ENCODE peak calls at places on chromosomes 4 and X, in ten cellular contexts. F, O, R, K, Q, B, J, Z, I and X are unnamed samples.

GRCh38 chr4:159401791-159402380 is 299.0 kb downstream of the RAPGEF2 start:
- DNase-seq in F (no peak), O (no peak), R (peak), K (no peak), Q (no peak), B (no peak), J (no peak), Z (peak), I (no peak), X (no peak)

GRCh38 chrX:42085836-42086235 is 162.5 kb upstream of the CASK start:
- DNase-seq in F (no peak), O (no peak), R (peak), K (no peak), Q (no peak), B (no peak), J (no peak), Z (peak), I (no peak), X (no peak)

GRCh38 chrX:31128849-31129248 is 57.0 kb upstream of the FTHL17 start:
- DNase-seq in F (no peak), O (no peak), R (no peak), K (no peak), Q (no peak), B (no peak), J (no peak), Z (no peak), I (no peak), X (no peak)

GRCh38 chr4:24511371-24512063 is 72.8 kb downstream of the DHX15 start:
- DNase-seq in F (no peak), O (no peak), R (no peak), K (no peak), Q (no peak), B (no peak), J (no peak), Z (no peak), I (no peak), X (no peak)

GRCh38 chrX:140586951-140587350 is 82.1 kb upstream of the SOX3 start:
- DNase-seq in F (no peak), O (no peak), R (no peak), K (no peak), Q (no peak), B (no peak), J (no peak), Z (no peak), I (no peak), X (no peak)

GRCh38 chr4:188138227-188138626 is 1.0 kb upstream of the TRIML1 start:
- DNase-seq in F (no peak), O (no peak), R (no peak), K (no peak), Q (no peak), B (no peak), J (no peak), Z (no peak), I (no peak), X (no peak)

GRCh38 chr4:47562297-47562696 is 77.2 kb downstream of the ATP10D start:
- DNase-seq in F (no peak), O (no peak), R (no peak), K (no peak), Q (no peak), B (no peak), J (no peak), Z (no peak), I (no peak), X (no peak)

GRCh38 chr4:56907489-56908205 is at the start of gene REST:
- DNase-seq in F (peak), O (peak), R (peak), K (peak), Q (peak), B (peak), J (peak), Z (peak), I (peak), X (peak)

GRCh38 chr4:138188406-138189084 is 53.6 kb downstream of the SLC7A11 start:
- DNase-seq in F (no peak), O (no peak), R (peak), K (no peak), Q (no peak), B (no peak), J (no peak), Z (peak), I (no peak), X (no peak)

GRCh38 chrX:14095702-14096101 is 66.0 kb upstream of the GEMIN8 start:
- DNase-seq in F (peak), O (no peak), R (peak), K (no peak), Q (peak), B (peak), J (no peak), Z (peak), I (no peak), X (peak)

GRCh38 chrX:23616361-23616760 is 50.9 kb upstream of the PRDX4 start:
- DNase-seq in F (peak), O (no peak), R (peak), K (no peak), Q (no peak), B (peak), J (no peak), Z (peak), I (peak), X (no peak)

GRCh38 chrX:46465203-46465602 is 80.0 kb downstream of the ZNF674 start:
- DNase-seq in F (no peak), O (no peak), R (no peak), K (no peak), Q (no peak), B (no peak), J (no peak), Z (no peak), I (no peak), X (no peak)

GRCh38 chr4:77009511-77010120 is 60.1 kb downstream of the SEPTIN11 start:
- DNase-seq in F (no peak), O (no peak), R (no peak), K (no peak), Q (no peak), B (no peak), J (no peak), Z (no peak), I (no peak), X (no peak)

GRCh38 chr4:154602404-154603020 is 9.9 kb downstream of the FGG start:
- DNase-seq in F (no peak), O (no peak), R (peak), K (no peak), Q (no peak), B (no peak), J (no peak), Z (peak), I (no peak), X (no peak)

GRCh38 chrX:119990995-119991787 is 47.6 kb upstream of the NKAP start:
- DNase-seq in F (no peak), O (no peak), R (no peak), K (no peak), Q (no peak), B (no peak), J (peak), Z (no peak), I (no peak), X (peak)

GRCh38 chr4:112604590-112604989 is 32.1 kb downstream of the ZGRF1 start:
- DNase-seq in F (peak), O (no peak), R (peak), K (no peak), Q (peak), B (peak), J (no peak), Z (peak), I (peak), X (peak)

GRCh38 chrX:121307441-121307840 is 260.0 kb downstream of the GLUD2 start:
- DNase-seq in F (peak), O (no peak), R (peak), K (no peak), Q (no peak), B (no peak), J (no peak), Z (no peak), I (no peak), X (peak)

GRCh38 chr4:80529021-80529420 is 193.5 kb downstream of the CFAP299 start:
- DNase-seq in F (no peak), O (no peak), R (peak), K (no peak), Q (no peak), B (no peak), J (no peak), Z (no peak), I (no peak), X (no peak)

GRCh38 chrX:51148848-51149247 is 183.8 kb upstream of the NUDT10 start:
- DNase-seq in F (no peak), O (no peak), R (peak), K (no peak), Q (peak), B (peak), J (no peak), Z (no peak), I (no peak), X (no peak)

GRCh38 chrX:105706041-105706440 is 116.3 kb upstream of the NRK start:
- DNase-seq in F (no peak), O (no peak), R (peak), K (no peak), Q (no peak), B (no peak), J (no peak), Z (no peak), I (no peak), X (no peak)

GRCh38 chr4:149409186-149410056 is 406.2 kb downstream of the IQCM start:
- DNase-seq in F (no peak), O (no peak), R (peak), K (no peak), Q (no peak), B (no peak), J (no peak), Z (peak), I (peak), X (no peak)

GRCh38 chr4:77201857-77202256 is 44.9 kb downstream of the CCNG2 start:
- DNase-seq in F (no peak), O (no peak), R (peak), K (no peak), Q (no peak), B (no peak), J (no peak), Z (peak), I (no peak), X (no peak)

GRCh38 chr4:91997045-91997444 is 306.7 kb upstream of the GRID2 start:
- DNase-seq in F (no peak), O (no peak), R (peak), K (no peak), Q (no peak), B (no peak), J (no peak), Z (no peak), I (no peak), X (no peak)

GRCh38 chr4:4182835-4183568 is 43.7 kb downstream of the OTOP1 start:
- DNase-seq in F (peak), O (no peak), R (peak), K (no peak), Q (peak), B (peak), J (no peak), Z (peak), I (peak), X (peak)

GRCh38 chrX:149495573-149496071 is 9.5 kb downstream of the IDS start:
- DNase-seq in F (no peak), O (peak), R (peak), K (peak), Q (no peak), B (no peak), J (no peak), Z (peak), I (peak), X (no peak)

GRCh38 chr4:2843909-2844584 is 403 bp downstream of the ADD1 start:
- DNase-seq in F (peak), O (peak), R (peak), K (no peak), Q (peak), B (peak), J (peak), Z (peak), I (no peak), X (peak)
- TF ChIP-seq CTCF in F (no peak), O (no peak), R (no peak), K (no peak), Q (no peak), B (no peak), J (no peak), Z (no peak), I (no peak), X (no peak)

DNA sequence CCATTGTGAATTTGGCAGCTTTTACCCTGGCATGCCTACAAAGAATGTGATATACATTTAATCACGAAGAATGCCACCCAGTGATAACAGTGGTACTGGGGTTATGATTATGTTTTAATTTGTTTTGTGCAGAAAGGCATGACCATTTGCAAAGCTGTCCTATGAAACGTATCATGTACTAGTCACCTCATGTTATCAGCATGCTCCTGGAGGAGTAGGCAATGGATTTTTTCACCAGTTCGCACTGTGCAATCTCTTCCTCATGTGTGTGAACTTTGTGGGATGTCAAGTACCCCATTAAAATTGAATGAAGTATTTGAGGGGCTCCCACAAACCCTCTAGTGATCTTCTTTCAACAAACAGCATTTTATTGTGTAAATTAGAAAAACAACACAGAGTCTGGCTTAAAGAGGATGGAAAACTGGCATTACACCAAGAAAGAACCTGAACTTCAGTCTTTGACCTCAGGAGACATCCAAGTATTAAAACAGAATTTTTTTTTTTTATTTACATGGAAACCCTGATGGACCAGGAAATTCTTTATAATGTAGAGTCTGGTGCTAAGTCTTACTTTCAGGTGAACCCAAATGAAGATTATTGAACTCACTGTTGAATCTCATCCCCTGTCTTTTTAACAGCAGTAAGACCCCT is 200.6 kb upstream of the PGRMC2 start:
- DNase-seq in F (no peak), O (no peak), R (no peak), K (no peak), Q (no peak), B (no peak), J (no peak), Z (no peak), I (no peak), X (no peak)
- TF ChIP-seq CTCF in F (no peak), O (no peak), R (no peak), K (no peak), Q (no peak), B (no peak), J (no peak), Z (no peak), I (no peak), X (no peak)

DNA sequence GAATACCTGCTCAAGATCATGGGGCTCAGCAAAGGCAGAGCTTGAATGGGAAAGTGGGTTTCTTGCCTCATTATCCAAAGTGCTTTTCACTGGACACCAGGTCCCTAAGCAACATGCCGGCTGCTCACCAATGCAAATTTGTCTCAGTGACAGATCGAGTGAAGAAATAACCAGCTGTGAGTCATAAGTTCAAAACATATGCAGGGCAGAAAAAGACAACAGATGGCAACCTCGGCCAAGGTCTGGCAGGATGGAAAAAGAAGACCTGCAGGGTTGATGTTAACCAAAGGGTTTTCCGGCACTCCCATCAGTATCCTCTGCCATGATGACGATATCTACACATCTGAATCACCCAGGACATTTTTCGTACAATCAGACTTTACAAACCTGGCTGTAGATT is 124.1 kb downstream of the AFAP1 start:
- DNase-seq in F (no peak), O (no peak), R (peak), K (no peak), Q (no peak), B (no peak), J (no peak), Z (no peak), I (no peak), X (no peak)
- TF ChIP-seq CTCF in F (no peak), O (no peak), R (peak), K (no peak), Q (no peak), B (no peak), J (no peak), Z (no peak), I (no peak), X (no peak)

DNA sequence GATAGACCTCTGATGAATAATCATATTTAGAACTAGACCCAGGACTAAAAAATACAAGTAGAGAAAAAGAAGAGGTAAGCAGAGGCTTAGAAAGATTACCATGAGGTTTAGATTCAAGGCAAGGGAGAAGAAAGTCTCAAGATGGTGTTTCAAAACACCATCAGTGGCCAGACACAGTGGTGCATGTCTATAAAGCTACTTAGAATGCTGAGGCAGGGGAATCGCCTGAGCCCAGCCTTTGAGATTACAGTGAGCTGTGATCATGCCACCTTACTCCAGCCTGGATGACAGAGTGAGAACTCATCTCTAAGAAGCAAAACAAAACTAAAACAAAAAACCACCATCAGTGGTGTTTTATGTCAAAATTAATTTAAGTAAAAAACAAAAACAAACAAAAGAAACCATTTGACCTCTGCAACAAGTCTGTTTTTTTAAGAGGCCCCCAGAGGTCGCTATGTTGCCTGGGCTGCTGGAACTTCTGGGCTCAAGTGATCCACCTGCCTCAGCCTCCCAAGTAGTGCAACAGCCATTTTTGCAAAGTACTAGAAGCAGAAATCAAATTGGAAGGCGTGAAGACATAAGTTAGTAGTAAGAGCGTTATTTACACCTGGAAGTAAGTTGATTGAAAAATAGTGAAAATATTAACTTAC is 784.3 kb downstream of the ADGRL3 start:
- DNase-seq in F (no peak), O (no peak), R (peak), K (no peak), Q (no peak), B (no peak), J (no peak), Z (no peak), I (no peak), X (no peak)
- TF ChIP-seq CTCF in F (no peak), O (no peak), R (no peak), K (no peak), Q (no peak), B (no peak), J (no peak), Z (no peak), I (no peak), X (no peak)

DNA sequence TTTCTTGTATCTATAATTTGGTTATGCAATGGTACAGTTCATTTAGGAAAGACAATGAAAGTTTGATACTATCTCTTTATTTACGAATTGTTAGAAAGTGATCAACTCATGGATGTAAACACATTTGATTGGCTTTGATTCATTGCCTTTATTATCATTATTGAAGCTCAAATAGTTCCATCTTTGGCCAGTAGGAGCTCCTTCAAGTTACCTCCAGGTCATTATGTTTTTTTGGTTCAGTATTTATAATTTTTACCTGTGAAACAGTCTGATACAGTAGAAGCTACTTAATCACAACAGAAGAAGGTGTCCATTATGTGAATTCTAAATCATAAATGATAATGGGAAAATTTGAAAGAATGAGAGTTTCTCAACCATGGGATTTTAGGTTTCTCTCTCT is 12.4 kb downstream of the NPY5R start:
- DNase-seq in F (no peak), O (no peak), R (no peak), K (no peak), Q (no peak), B (no peak), J (no peak), Z (no peak), I (no peak), X (no peak)
- TF ChIP-seq CTCF in F (no peak), O (no peak), R (peak), K (no peak), Q (peak), B (peak), J (no peak), Z (no peak), I (no peak), X (no peak)

DNA sequence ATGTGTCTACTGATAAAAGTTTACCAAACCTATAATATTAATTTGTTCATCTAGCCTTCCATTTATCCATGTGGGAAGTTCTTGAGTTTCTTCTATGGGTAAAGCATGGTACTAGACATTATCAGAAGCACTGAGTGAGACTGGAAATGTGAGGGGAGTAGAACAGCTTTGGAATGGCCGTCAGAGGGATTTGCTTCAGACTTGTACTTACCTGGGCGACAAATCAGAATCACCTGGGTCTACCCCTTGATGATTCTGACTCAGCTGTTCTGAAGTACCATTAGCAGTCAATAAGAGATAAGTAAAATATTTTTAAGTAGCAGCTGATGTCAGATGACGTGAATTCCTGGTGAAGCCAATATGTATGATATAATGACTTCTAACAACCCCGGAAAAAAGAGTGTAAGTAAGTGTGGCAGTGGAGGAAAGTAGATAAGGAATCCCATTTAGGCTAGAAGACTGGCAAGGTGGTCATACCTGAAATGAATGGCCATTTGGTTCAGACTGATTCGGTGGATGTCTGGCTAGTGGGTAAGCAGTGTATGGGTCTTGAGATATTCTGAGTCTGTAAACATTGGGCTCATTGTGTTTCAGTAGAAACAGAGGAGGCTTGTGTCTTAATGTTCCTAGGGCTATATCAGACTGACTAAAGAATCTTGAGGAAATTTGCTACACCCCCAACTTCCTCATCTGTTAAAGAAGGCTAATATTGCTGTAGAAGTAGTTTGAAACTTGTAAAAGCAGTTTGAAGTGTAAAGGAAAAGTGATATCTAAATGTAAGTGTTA is 409.2 kb downstream of the NKX6-1 start:
- DNase-seq in F (no peak), O (no peak), R (no peak), K (no peak), Q (no peak), B (no peak), J (no peak), Z (no peak), I (no peak), X (no peak)
- TF ChIP-seq CTCF in F (no peak), O (no peak), R (no peak), K (no peak), Q (no peak), B (no peak), J (no peak), Z (no peak), I (no peak), X (no peak)